ENCODE peak calls at places on chromosomes 2 and 18, in six cellular contexts. Q, Y, U, S, M and L are unnamed samples.

GRCh38 chr18:78622251-78622953 is 357.2 kb upstream of the SALL3 start:
- DNase-seq in Q (no peak), Y (no peak), U (no peak), S (no peak), M (no peak), L (no peak)

GRCh38 chr2:216591480-216591879 is 41.7 kb upstream of the IGFBP2 start:
- DNase-seq in Q (no peak), Y (no peak), U (no peak), S (no peak), M (no peak), L (no peak)

GRCh38 chr2:16722677-16723076 is 57.0 kb upstream of the CYRIA start:
- DNase-seq in Q (no peak), Y (no peak), U (no peak), S (no peak), M (no peak), L (peak; percentile 58)

GRCh38 chr2:120434487-120434886 is 88.6 kb downstream of the INHBB start:
- DNase-seq in Q (no peak), Y (no peak), U (no peak), S (no peak), M (no peak), L (peak; percentile 48)

GRCh38 chr2:170873035-170873692 is 55.9 kb upstream of the GORASP2 start:
- DNase-seq in Q (peak; percentile 81), Y (peak; percentile 71), U (peak; percentile 86), S (peak; percentile 70), M (peak; percentile 24), L (peak; percentile 44)

GRCh38 chr2:203155406-203155805 is 83.4 kb upstream of the CYP20A1 start:
- DNase-seq in Q (no peak), Y (no peak), U (no peak), S (no peak), M (no peak), L (no peak)

GRCh38 chr2:20398956-20399567 is 47.8 kb upstream of the RHOB start:
- DNase-seq in Q (no peak), Y (no peak), U (no peak), S (no peak), M (no peak), L (no peak)

GRCh38 chr2:70044290-70045040 is 42.8 kb upstream of the PCBP1 start:
- DNase-seq in Q (no peak), Y (no peak), U (no peak), S (no peak), M (no peak), L (no peak)

GRCh38 chr2:226366920-226367319 is 432.7 kb downstream of the IRS1 start:
- DNase-seq in Q (no peak), Y (no peak), U (no peak), S (no peak), M (no peak), L (no peak)

GRCh38 chr2:181308731-181309130 is 148.5 kb upstream of the ITGA4 start:
- DNase-seq in Q (no peak), Y (no peak), U (no peak), S (no peak), M (no peak), L (no peak)

GRCh38 chr2:45957533-45958227 is 306.2 kb downstream of the PRKCE start:
- DNase-seq in Q (no peak), Y (no peak), U (no peak), S (no peak), M (no peak), L (no peak)

GRCh38 chr2:139228276-139228675 is 448.1 kb upstream of the NXPH2 start:
- DNase-seq in Q (no peak), Y (no peak), U (no peak), S (no peak), M (no peak), L (no peak)

GRCh38 chr2:216671081-216671411 is 24.3 kb downstream of the IGFBP5 start:
- DNase-seq in Q (no peak), Y (no peak), U (no peak), S (no peak), M (no peak), L (no peak)

GRCh38 chr2:220365023-220365422 is 737.6 kb downstream of the SLC4A3 start:
- DNase-seq in Q (no peak), Y (no peak), U (no peak), S (no peak), M (no peak), L (no peak)
- TF ChIP-seq EP300 in Q (no peak), Y (no peak), U (no peak), S (no peak), M (no peak), L (no peak)

DNA sequence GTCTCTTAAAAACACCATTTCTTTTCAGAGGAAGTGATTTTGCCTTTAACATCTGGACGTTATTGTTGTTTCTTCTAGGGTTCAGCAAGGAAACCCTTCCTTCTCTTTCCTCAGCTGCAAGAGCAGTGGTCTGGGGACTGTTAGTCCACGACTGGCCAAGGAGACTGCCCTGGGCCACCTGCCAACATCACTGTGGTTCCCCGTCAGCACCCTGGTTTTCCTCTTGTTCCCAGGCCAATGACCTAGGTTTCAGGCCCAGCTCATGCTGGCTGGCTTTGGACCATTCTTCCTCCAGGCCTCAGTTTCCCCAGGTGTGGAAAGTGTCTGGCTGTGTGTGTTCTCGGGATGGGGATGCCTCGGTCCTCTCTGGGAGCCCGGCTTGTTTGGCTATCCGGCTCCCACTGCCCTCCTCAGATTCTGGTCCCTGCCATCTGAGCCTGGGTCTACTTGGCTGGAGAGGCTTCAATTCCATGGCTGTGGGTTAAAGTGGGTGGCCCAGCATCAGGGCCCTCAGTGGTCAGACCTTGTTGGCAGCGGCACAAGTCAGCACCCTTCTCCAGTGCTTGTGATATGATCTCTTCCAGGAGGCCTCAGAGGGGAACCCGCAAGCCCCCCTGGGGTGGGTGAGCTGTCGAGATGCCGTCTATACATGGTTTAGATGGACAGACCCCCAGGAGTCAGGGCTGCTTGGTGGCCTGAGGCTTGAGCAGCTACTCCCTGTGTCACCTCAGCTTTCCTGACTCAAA is 234.3 kb upstream of the HS6ST1 start:
- DNase-seq in Q (no peak), Y (no peak), U (no peak), S (no peak), M (no peak), L (no peak)
- TF ChIP-seq RFX5 in Q (no peak), Y (no peak), U (no peak), S (no peak), M (no peak), L (no peak)

GRCh38 chr2:29694741-29695140 is 226.6 kb downstream of the ALK start:
- DNase-seq in Q (no peak), Y (no peak), U (no peak), S (no peak), M (no peak), L (no peak)

GRCh38 chr2:29688429-29688828 is 233.0 kb downstream of the ALK start:
- DNase-seq in Q (no peak), Y (no peak), U (no peak), S (no peak), M (no peak), L (no peak)

GRCh38 chr2:29687121-29687520 is 234.3 kb downstream of the ALK start:
- DNase-seq in Q (no peak), Y (no peak), U (no peak), S (no peak), M (no peak), L (no peak)

GRCh38 chr2:29691386-29691950 is 229.9 kb downstream of the ALK start:
- DNase-seq in Q (no peak), Y (no peak), U (no peak), S (no peak), M (no peak), L (no peak)

DNA sequence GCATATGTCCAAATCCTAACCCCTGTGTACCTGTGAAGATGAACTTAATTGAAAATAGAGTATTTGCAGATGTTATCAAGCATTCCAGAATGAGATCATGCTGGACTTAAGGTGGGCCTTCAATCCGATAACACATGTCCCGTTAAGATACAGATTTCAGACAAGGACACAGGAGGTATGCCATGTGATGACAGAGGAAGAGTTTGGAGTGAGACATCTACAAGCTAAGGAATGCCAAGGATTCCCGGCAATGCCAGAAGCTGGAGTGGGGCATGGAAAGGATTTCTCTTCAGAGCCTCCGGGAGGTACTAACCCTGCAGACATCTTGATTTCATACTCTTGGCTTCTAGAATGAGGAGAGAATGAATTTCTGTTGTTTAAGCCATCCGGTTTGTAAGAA is 231.7 kb downstream of the ALK start:
- DNase-seq in Q (no peak), Y (no peak), U (no peak), S (no peak), M (no peak), L (no peak)
- TF ChIP-seq EP300 in Q (no peak), Y (no peak), U (no peak), S (no peak), M (no peak), L (no peak)

GRCh38 chr2:65261676-65262075 is 34.0 kb downstream of the ACTR2 start:
- DNase-seq in Q (no peak), Y (no peak), U (no peak), S (no peak), M (no peak), L (no peak)

GRCh38 chr2:65252640-65253039 is 25.0 kb downstream of the ACTR2 start:
- DNase-seq in Q (no peak), Y (no peak), U (no peak), S (no peak), M (no peak), L (no peak)

DNA sequence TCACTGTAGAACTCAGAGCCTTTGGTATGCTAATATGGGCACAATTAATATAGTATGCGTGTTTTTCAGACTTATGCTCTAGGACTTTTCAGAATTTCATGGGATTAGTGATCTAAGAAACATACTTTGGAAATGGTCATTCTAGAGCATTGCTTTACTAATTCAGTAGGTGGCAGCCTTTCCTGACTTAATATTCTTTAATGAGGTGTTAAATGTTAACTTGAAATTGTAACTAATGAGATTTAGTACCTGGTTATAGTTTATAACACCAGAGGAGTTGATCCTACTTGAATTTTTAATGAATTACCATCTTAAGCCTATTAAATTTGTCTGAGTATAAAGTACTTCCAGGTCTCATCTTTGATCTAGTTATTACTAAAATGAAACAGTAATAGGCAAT is 28.5 kb downstream of the ACTR2 start:
- DNase-seq in Q (no peak), Y (no peak), U (no peak), S (no peak), M (no peak), L (no peak)
- TF ChIP-seq RFX5 in Q (no peak), Y (no peak), U (no peak), S (no peak), M (no peak), L (no peak)

GRCh38 chr18:9884090-9884489 is 1.7 kb upstream of the TXNDC2 start:
- DNase-seq in Q (no peak), Y (no peak), U (no peak), S (no peak), M (no peak), L (no peak)
- TF ChIP-seq EP300 in Q (no peak), Y (no peak), U (no peak), S (no peak), M (no peak), L (no peak)

GRCh38 chr18:36829362-36830140 is 624 bp downstream of the KIAA1328 start:
- DNase-seq in Q (no peak), Y (no peak), U (peak; percentile 32), S (peak; percentile 25), M (no peak), L (no peak)
- TF ChIP-seq RFX5 in Q (no peak), Y (no peak), U (no peak), S (no peak), M (no peak), L (no peak)

DNA sequence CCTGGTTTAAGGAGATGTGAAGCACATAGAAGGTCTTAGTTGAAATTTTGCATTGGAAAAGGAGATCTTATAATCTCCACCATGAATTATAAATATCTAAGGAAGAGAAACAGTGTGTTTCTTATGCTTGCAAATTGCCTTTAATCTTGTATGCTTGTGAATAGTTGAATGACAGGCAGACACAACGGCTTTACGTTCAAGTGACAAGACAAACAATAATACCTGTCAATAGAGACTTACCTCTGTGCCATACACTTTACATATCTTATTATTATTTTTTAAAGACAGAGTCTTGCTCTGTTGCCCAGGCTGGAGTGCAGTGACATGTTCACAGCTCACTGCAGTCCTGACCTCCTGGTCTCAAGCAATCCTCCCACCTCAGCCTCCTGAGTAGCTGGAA is 113.7 kb downstream of the QPCT start:
- DNase-seq in Q (no peak), Y (no peak), U (no peak), S (no peak), M (no peak), L (no peak)
- TF ChIP-seq EP300 in Q (no peak), Y (no peak), U (no peak), S (no peak), M (no peak), L (no peak)